ENCODE peak calls at places on chromosomes 7 and 10, in seven cellular contexts. Z is psoas muscle, I is body of pancreas, R is cardiac muscle cell, Q is colonic mucosa, P is left ventricle myocardium inferior, D is HCT116. U is an unnamed sample.

GRCh38 chr7:148661471-148661870 is 37.2 kb upstream of the CUL1 start:
- DNase-seq in Z (no peak), I (no peak), R (no peak), Q (no peak), P (no peak), D (no peak), U (no peak)

GRCh38 chr7:101864039-101864438 is 46.6 kb downstream of the CUX1 start:
- DNase-seq in Z (no peak), I (no peak), R (no peak), Q (no peak), P (no peak), D (no peak), U (no peak)

GRCh38 chr10:95297402-95297801 is 6.6 kb upstream of the PDLIM1 start:
- DNase-seq in Z (no peak), I (no peak), R (no peak), Q (no peak), P (no peak), D (no peak), U (no peak)

GRCh38 chr7:1156782-1157535 is 3.0 kb downstream of the ZFAND2A start:
- DNase-seq in Z (no peak), I (peak), R (no peak), Q (peak), P (no peak), D (no peak), U (no peak)

GRCh38 chr7:18425873-18426520 is 69.6 kb upstream of the HDAC9 start:
- DNase-seq in Z (no peak), I (no peak), R (no peak), Q (no peak), P (no peak), D (no peak), U (no peak)

GRCh38 chr10:24858244-24858907 is 94.0 kb downstream of the PRTFDC1 start:
- DNase-seq in Z (no peak), I (no peak), R (peak), Q (no peak), P (no peak), D (no peak), U (no peak)

GRCh38 chr7:89042963-89043362 is 247.4 kb upstream of the TEX47 start:
- DNase-seq in Z (no peak), I (no peak), R (no peak), Q (no peak), P (no peak), D (no peak), U (no peak)

GRCh38 chr10:117138838-117139580 is 939 bp upstream of the VAX1 start:
- DNase-seq in Z (no peak), I (no peak), R (no peak), Q (no peak), P (no peak), D (no peak), U (no peak)

GRCh38 chr10:69709366-69709941 is 79.4 kb downstream of the FAM241B start:
- DNase-seq in Z (no peak), I (no peak), R (no peak), Q (no peak), P (no peak), D (no peak), U (no peak)

GRCh38 chr7:82264752-82265305 is 178.7 kb downstream of the CACNA2D1 start:
- DNase-seq in Z (no peak), I (no peak), R (no peak), Q (no peak), P (no peak), D (no peak), U (no peak)

GRCh38 chr10:115856580-115856979 is 416.4 kb downstream of the GFRA1 start:
- DNase-seq in Z (no peak), I (no peak), R (no peak), Q (no peak), P (no peak), D (no peak), U (no peak)

GRCh38 chr10:129223363-129223762 is 243.7 kb upstream of the MGMT start:
- DNase-seq in Z (no peak), I (no peak), R (no peak), Q (no peak), P (no peak), D (no peak), U (no peak)

GRCh38 chr7:90660100-90660499 is 64.0 kb downstream of the CDK14 start:
- DNase-seq in Z (no peak), I (no peak), R (no peak), Q (no peak), P (no peak), D (no peak), U (no peak)

GRCh38 chr7:157615101-157615817 is 278.5 kb downstream of the DNAJB6 start:
- DNase-seq in Z (no peak), I (no peak), R (peak), Q (no peak), P (peak), D (no peak), U (no peak)

GRCh38 chr7:157517782-157518513 is 181.1 kb downstream of the DNAJB6 start:
- DNase-seq in Z (no peak), I (no peak), R (no peak), Q (no peak), P (no peak), D (no peak), U (peak)

GRCh38 chr7:139500770-139501138 is 17.3 kb upstream of the KLRG2 start:
- DNase-seq in Z (no peak), I (no peak), R (no peak), Q (no peak), P (no peak), D (no peak), U (no peak)

GRCh38 chr7:157548691-157549265 is 212.0 kb downstream of the DNAJB6 start:
- DNase-seq in Z (no peak), I (no peak), R (no peak), Q (no peak), P (no peak), D (no peak), U (no peak)

GRCh38 chr7:146892151-146892550 is 775.5 kb downstream of the CNTNAP2 start:
- DNase-seq in Z (no peak), I (no peak), R (peak), Q (no peak), P (no peak), D (no peak), U (no peak)

GRCh38 chr7:5635461-5636445 is 145.7 kb downstream of the RNF216 start:
- DNase-seq in Z (no peak), I (no peak), R (peak), Q (no peak), P (no peak), D (no peak), U (no peak)

GRCh38 chr7:28481131-28481926 is 69.0 kb downstream of the CREB5 start:
- DNase-seq in Z (no peak), I (no peak), R (peak), Q (no peak), P (no peak), D (no peak), U (no peak)

GRCh38 chr10:75019360-75019759 is 92.1 kb upstream of the SAMD8 start:
- DNase-seq in Z (no peak), I (no peak), R (peak), Q (no peak), P (no peak), D (no peak), U (no peak)
- TF ChIP-seq CTCF in Z (peak), I (peak), R (peak), Q (no peak), P (peak), D (peak), U (peak)

GRCh38 chr10:15320522-15321203 is 50.4 kb downstream of the FAM171A1 start:
- DNase-seq in Z (no peak), I (no peak), R (no peak), Q (no peak), P (no peak), D (no peak), U (no peak)

GRCh38 chr10:15321431-15322321 is 49.4 kb downstream of the FAM171A1 start:
- DNase-seq in Z (no peak), I (peak), R (peak), Q (no peak), P (peak), D (no peak), U (no peak)

GRCh38 chr10:15324113-15324512 is 47.0 kb downstream of the FAM171A1 start:
- DNase-seq in Z (no peak), I (no peak), R (no peak), Q (no peak), P (no peak), D (no peak), U (no peak)

GRCh38 chr10:15325243-15326002 is 45.7 kb downstream of the FAM171A1 start:
- DNase-seq in Z (peak), I (no peak), R (peak), Q (no peak), P (no peak), D (peak), U (no peak)

DNA sequence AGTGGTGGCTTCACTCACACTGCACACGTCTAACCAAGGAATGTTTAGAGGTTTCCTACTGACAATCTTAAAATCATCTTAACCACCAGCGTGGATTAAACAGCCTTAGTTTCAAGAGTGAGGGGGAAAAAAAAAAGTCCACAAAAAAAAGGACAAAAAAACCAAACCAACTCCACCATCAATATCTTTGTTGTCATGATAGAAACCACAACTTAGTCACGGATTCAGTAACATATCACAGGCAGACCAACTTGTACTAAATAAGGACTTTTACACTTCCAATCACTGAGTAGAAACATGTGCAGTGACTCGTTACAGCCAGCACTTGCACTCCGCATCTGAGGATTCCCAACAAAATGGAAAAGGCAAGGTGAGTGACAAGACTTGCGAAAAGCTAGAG is 46.5 kb downstream of the FAM171A1 start:
- DNase-seq in Z (no peak), I (no peak), R (no peak), Q (no peak), P (no peak), D (no peak), U (no peak)
- H3K4me3 ChIP-seq in Z (no peak), I (no peak), R (no peak), Q (no peak), P (no peak), D (no peak), U (no peak)

GRCh38 chr10:114103286-114103685 is 59.6 kb downstream of the ADRB1 start:
- DNase-seq in Z (no peak), I (peak), R (peak), Q (no peak), P (no peak), D (peak), U (no peak)
- TF ChIP-seq CTCF in Z (peak), I (peak), R (peak), Q (peak), P (peak), D (peak), U (peak)

DNA sequence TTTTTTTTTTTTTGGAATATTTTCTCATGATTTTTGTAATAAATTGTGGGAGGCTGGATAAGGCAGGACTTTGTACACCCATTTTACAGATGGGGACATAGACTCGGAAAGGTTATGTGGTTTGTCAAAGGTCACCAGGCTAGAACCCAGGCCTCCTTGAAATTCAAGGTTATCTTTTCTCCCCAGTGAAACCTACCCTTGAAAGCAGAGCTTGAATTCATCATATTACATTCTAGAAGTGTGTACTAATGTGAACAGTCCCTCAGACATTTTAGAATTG is 3.9 kb downstream of the ARID5B start:
- DNase-seq in Z (no peak), I (no peak), R (no peak), Q (no peak), P (no peak), D (no peak), U (no peak)
- H3K4me3 ChIP-seq in Z (no peak), I (no peak), R (no peak), Q (no peak), P (no peak), D (no peak), U (no peak)

GRCh38 chr7:16431646-16432424 is 10.5 kb upstream of the CRPPA start:
- DNase-seq in Z (no peak), I (peak), R (peak), Q (peak), P (no peak), D (peak), U (no peak)
- TF ChIP-seq CTCF in Z (peak), I (peak), R (peak), Q (peak), P (peak), D (peak), U (no peak)

GRCh38 chr10:34739915-34740314 is 75.2 kb downstream of the PARD3 start:
- DNase-seq in Z (peak), I (peak), R (peak), Q (peak), P (peak), D (no peak), U (peak)
- H3K4me3 ChIP-seq in Z (peak), I (no peak), R (peak), Q (no peak), P (peak), D (no peak), U (no peak)

GRCh38 chr10:15265558-15265957 is 97.1 kb upstream of the NMT2 start:
- DNase-seq in Z (no peak), I (no peak), R (no peak), Q (no peak), P (no peak), D (no peak), U (no peak)

GRCh38 chr10:15263657-15264323 is 95.3 kb upstream of the NMT2 start:
- DNase-seq in Z (no peak), I (no peak), R (no peak), Q (no peak), P (no peak), D (no peak), U (no peak)

GRCh38 chr10:15265076-15265475 is 96.6 kb upstream of the NMT2 start:
- DNase-seq in Z (no peak), I (no peak), R (no peak), Q (no peak), P (no peak), D (no peak), U (no peak)

GRCh38 chr10:15266117-15266516 is 97.6 kb upstream of the NMT2 start:
- DNase-seq in Z (no peak), I (no peak), R (no peak), Q (no peak), P (no peak), D (no peak), U (no peak)

GRCh38 chr10:15267496-15267895 is 99.0 kb upstream of the NMT2 start:
- DNase-seq in Z (no peak), I (no peak), R (peak), Q (no peak), P (no peak), D (no peak), U (no peak)
- TF ChIP-seq CTCF in Z (no peak), I (no peak), R (peak), Q (no peak), P (no peak), D (no peak), U (no peak)

GRCh38 chr7:100221767-100222444 is 2.2 kb downstream of the PVRIG start:
- DNase-seq in Z (no peak), I (no peak), R (no peak), Q (no peak), P (no peak), D (no peak), U (no peak)

GRCh38 chr7:100215895-100216294 is 3.9 kb upstream of the PVRIG start:
- DNase-seq in Z (no peak), I (no peak), R (peak), Q (no peak), P (peak), D (no peak), U (no peak)

GRCh38 chr7:100219271-100219737 is 445 bp upstream of the PVRIG start:
- DNase-seq in Z (no peak), I (no peak), R (no peak), Q (no peak), P (no peak), D (no peak), U (no peak)

GRCh38 chr7:100222445-100223132 is 2.8 kb downstream of the PVRIG start:
- DNase-seq in Z (no peak), I (no peak), R (no peak), Q (no peak), P (no peak), D (no peak), U (no peak)

DNA sequence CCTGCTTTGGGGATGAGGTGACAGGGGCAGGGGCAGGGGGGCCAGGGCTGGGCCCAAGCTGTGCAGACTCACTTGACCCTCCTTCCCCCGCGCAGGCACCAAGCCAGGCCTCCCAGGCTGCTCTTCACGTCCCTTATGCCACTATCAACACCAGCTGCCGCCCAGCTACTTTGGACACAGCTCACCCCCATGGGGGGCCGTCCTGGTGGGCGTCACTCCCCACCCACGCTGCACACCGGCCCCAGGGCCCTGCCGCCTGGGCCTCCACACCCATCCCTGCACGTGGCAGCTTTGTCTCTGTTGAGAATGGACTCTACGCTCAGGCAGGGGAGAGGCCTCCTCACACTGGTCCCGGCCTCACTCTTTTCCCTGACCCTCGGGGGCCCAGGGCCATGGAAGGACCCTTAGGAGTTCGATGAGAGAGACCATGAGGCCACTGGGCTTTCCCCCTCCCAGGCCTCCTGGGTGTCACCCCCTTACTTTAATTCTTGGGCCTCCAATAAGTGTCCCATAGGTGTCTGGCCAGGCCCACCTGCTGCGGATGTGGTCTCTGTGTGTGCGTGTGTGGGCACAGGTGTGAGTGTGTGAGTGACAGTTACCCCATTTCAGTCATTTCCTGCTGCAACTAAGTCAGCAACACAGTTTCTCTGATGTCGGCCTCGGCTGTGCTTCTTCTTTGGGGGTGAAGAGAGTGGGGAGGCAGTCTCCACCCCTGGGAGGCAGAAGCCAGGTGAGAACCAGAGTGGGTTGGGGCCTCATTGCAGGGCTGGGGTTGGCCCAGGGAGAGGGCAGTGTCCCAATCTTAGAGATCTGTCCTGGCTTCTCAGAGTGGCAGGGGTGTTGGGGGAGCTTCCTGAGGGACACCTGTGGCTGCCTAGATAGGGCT is 1.3 kb downstream of the PVRIG start:
- DNase-seq in Z (no peak), I (peak), R (no peak), Q (no peak), P (no peak), D (no peak), U (peak)
- H3K4me3 ChIP-seq in Z (no peak), I (no peak), R (no peak), Q (peak), P (no peak), D (no peak), U (peak)

GRCh38 chr7:87420173-87420572 is 55.3 kb downstream of the ABCB4 start:
- DNase-seq in Z (no peak), I (no peak), R (no peak), Q (no peak), P (no peak), D (no peak), U (no peak)

GRCh38 chr7:87413951-87414381 is 61.5 kb downstream of the ABCB4 start:
- DNase-seq in Z (peak), I (no peak), R (peak), Q (no peak), P (no peak), D (no peak), U (no peak)

GRCh38 chr7:87413029-87413428 is 62.5 kb downstream of the ABCB4 start:
- DNase-seq in Z (no peak), I (no peak), R (peak), Q (no peak), P (no peak), D (no peak), U (no peak)

GRCh38 chr7:87414400-87415188 is 60.9 kb downstream of the ABCB4 start:
- DNase-seq in Z (no peak), I (no peak), R (no peak), Q (no peak), P (no peak), D (no peak), U (no peak)

GRCh38 chr7:87416682-87417587 is 58.5 kb downstream of the ABCB4 start:
- DNase-seq in Z (peak), I (peak), R (peak), Q (peak), P (no peak), D (peak), U (no peak)
- TF ChIP-seq CTCF in Z (peak), I (peak), R (peak), Q (peak), P (peak), D (peak), U (peak)

DNA sequence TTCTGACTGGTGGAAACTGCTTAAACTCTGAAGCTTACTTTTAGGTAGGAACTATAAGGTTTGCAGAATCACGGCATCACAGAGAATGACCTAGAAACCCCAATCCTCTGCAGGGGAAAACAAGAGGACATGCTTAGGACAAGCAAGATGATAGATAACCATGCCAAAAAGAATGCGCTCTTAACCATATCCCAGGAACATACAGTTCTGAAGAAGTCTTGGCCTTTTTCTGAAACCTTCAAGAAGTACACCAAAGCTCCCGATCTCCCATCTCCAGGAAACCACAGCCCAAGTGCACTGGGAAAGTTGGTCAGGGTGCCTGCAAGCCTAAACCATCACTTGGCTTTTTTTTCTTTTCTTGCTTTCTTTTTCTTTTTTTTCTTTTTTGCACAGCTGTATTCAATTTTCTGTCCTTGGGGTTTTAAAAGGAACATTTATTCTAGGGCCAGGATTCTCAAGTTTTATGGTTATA is 12.2 kb upstream of the SVIL start:
- DNase-seq in Z (no peak), I (peak), R (peak), Q (no peak), P (no peak), D (no peak), U (no peak)
- H3K4me3 ChIP-seq in Z (peak), I (no peak), R (no peak), Q (no peak), P (peak), D (no peak), U (no peak)